ENCODE peak calls at places on chromosomes 16 and 17, in five cellular contexts. One of them, this sample, is unnamed. For H3K4me1, the result is how much of the 10 kb centered on the place peaks cover.

GRCh38 chr16:576197-576822 is 6.5 kb downstream of the PIGQ start:
- DNase-seq in spleen: no peak
- DNase-seq in left ventricle myocardium inferior: no peak
- DNase-seq in esophagus squamous epithelium: no peak
- DNase-seq in BE2C: no peak
- DNase-seq in this sample: no peak

GRCh38 chr16:53924311-53924860 is 220.4 kb downstream of the FTO start:
- DNase-seq in spleen: no peak
- DNase-seq in left ventricle myocardium inferior: no peak
- DNase-seq in esophagus squamous epithelium: no peak
- DNase-seq in BE2C: no peak
- DNase-seq in this sample: peak

GRCh38 chr17:71224824-71225575 is 895.8 kb upstream of the SOX9 start:
- DNase-seq in spleen: no peak
- DNase-seq in left ventricle myocardium inferior: no peak
- DNase-seq in esophagus squamous epithelium: no peak
- DNase-seq in BE2C: peak
- DNase-seq in this sample: peak

GRCh38 chr17:41008811-41009210 is at the start of gene KRTAP3-1:
- DNase-seq in spleen: no peak
- DNase-seq in left ventricle myocardium inferior: no peak
- DNase-seq in esophagus squamous epithelium: no peak
- DNase-seq in BE2C: no peak
- DNase-seq in this sample: no peak

GRCh38 chr17:77442976-77443742 is 302.4 kb downstream of the SEC14L1 start:
- DNase-seq in spleen: no peak
- DNase-seq in left ventricle myocardium inferior: no peak
- DNase-seq in esophagus squamous epithelium: no peak
- DNase-seq in BE2C: no peak
- DNase-seq in this sample: no peak

GRCh38 chr17:79937981-79938695 is 97.5 kb downstream of the TBC1D16 start:
- DNase-seq in spleen: no peak
- DNase-seq in left ventricle myocardium inferior: no peak
- DNase-seq in esophagus squamous epithelium: no peak
- DNase-seq in BE2C: no peak
- DNase-seq in this sample: no peak

GRCh38 chr17:81711814-81712467 is at the start of gene SLC25A10:
- DNase-seq in spleen: peak
- DNase-seq in left ventricle myocardium inferior: peak
- DNase-seq in esophagus squamous epithelium: no peak
- DNase-seq in BE2C: peak
- DNase-seq in this sample: peak

GRCh38 chr16:83393196-83393981 is 414.4 kb upstream of the HSBP1 start:
- DNase-seq in spleen: no peak
- DNase-seq in left ventricle myocardium inferior: no peak
- DNase-seq in esophagus squamous epithelium: no peak
- DNase-seq in BE2C: no peak
- DNase-seq in this sample: no peak

GRCh38 chr16:20504418-20504817 is 53.1 kb downstream of the ACSM2A start:
- DNase-seq in spleen: no peak
- DNase-seq in left ventricle myocardium inferior: no peak
- DNase-seq in esophagus squamous epithelium: no peak
- DNase-seq in BE2C: no peak
- DNase-seq in this sample: no peak

GRCh38 chr17:68807998-68808772 is 147.0 kb downstream of the ABCA8 start:
- DNase-seq in spleen: no peak
- DNase-seq in left ventricle myocardium inferior: no peak
- DNase-seq in esophagus squamous epithelium: no peak
- DNase-seq in BE2C: no peak
- DNase-seq in this sample: no peak

GRCh38 chr17:76840884-76841775 is 27.1 kb upstream of the MGAT5B start:
- DNase-seq in spleen: no peak
- DNase-seq in left ventricle myocardium inferior: no peak
- DNase-seq in esophagus squamous epithelium: no peak
- DNase-seq in BE2C: no peak
- DNase-seq in this sample: no peak

GRCh38 chr17:39096435-39097158 is 54.8 kb downstream of the PLXDC1 start:
- DNase-seq in spleen: no peak
- DNase-seq in left ventricle myocardium inferior: peak
- DNase-seq in esophagus squamous epithelium: no peak
- DNase-seq in BE2C: no peak
- DNase-seq in this sample: peak

GRCh38 chr17:39095309-39095686 is 56.1 kb downstream of the PLXDC1 start:
- DNase-seq in spleen: no peak
- DNase-seq in left ventricle myocardium inferior: no peak
- DNase-seq in esophagus squamous epithelium: no peak
- DNase-seq in BE2C: no peak
- DNase-seq in this sample: no peak

GRCh38 chr17:39092672-39093250 is 58.7 kb downstream of the PLXDC1 start:
- DNase-seq in spleen: no peak
- DNase-seq in left ventricle myocardium inferior: no peak
- DNase-seq in esophagus squamous epithelium: no peak
- DNase-seq in BE2C: no peak
- DNase-seq in this sample: no peak

GRCh38 chr17:39097159-39097519 is 54.3 kb downstream of the PLXDC1 start:
- DNase-seq in spleen: no peak
- DNase-seq in left ventricle myocardium inferior: no peak
- DNase-seq in esophagus squamous epithelium: no peak
- DNase-seq in BE2C: no peak
- DNase-seq in this sample: no peak

GRCh38 chr17:39094607-39095308 is 56.7 kb downstream of the PLXDC1 start:
- DNase-seq in spleen: no peak
- DNase-seq in left ventricle myocardium inferior: no peak
- DNase-seq in esophagus squamous epithelium: no peak
- DNase-seq in BE2C: no peak
- DNase-seq in this sample: no peak
- H3K4me1 ChIP-seq in spleen: half or more
- H3K4me1 ChIP-seq in left ventricle myocardium inferior: half or more
- H3K4me1 ChIP-seq in esophagus squamous epithelium: under half
- H3K4me1 ChIP-seq in BE2C: under half
- H3K4me1 ChIP-seq in this sample: under half

GRCh38 chr17:64685705-64686104 is 23.6 kb upstream of the SMURF2 start:
- DNase-seq in spleen: no peak
- DNase-seq in left ventricle myocardium inferior: no peak
- DNase-seq in esophagus squamous epithelium: no peak
- DNase-seq in BE2C: no peak
- DNase-seq in this sample: no peak

GRCh38 chr17:64682261-64683181 is 20.4 kb upstream of the SMURF2 start:
- DNase-seq in spleen: no peak
- DNase-seq in left ventricle myocardium inferior: no peak
- DNase-seq in esophagus squamous epithelium: no peak
- DNase-seq in BE2C: no peak
- DNase-seq in this sample: no peak

GRCh38 chr17:64676763-64677162 is 14.7 kb upstream of the SMURF2 start:
- DNase-seq in spleen: no peak
- DNase-seq in left ventricle myocardium inferior: no peak
- DNase-seq in esophagus squamous epithelium: no peak
- DNase-seq in BE2C: no peak
- DNase-seq in this sample: no peak

GRCh38 chr17:64683791-64684190 is 21.7 kb upstream of the SMURF2 start:
- DNase-seq in spleen: no peak
- DNase-seq in left ventricle myocardium inferior: no peak
- DNase-seq in esophagus squamous epithelium: no peak
- DNase-seq in BE2C: no peak
- DNase-seq in this sample: no peak

GRCh38 chr17:64679710-64680216 is 17.7 kb upstream of the SMURF2 start:
- DNase-seq in spleen: no peak
- DNase-seq in left ventricle myocardium inferior: no peak
- DNase-seq in esophagus squamous epithelium: no peak
- DNase-seq in BE2C: no peak
- DNase-seq in this sample: no peak
- H3K4me3 ChIP-seq in spleen: no peak
- H3K4me3 ChIP-seq in left ventricle myocardium inferior: no peak
- H3K4me3 ChIP-seq in esophagus squamous epithelium: no peak
- H3K4me3 ChIP-seq in BE2C: no peak
- H3K4me3 ChIP-seq in this sample: no peak

GRCh38 chr16:89183975-89184684 is 12.6 kb downstream of the CDH15 start:
- DNase-seq in spleen: no peak
- DNase-seq in left ventricle myocardium inferior: no peak
- DNase-seq in esophagus squamous epithelium: no peak
- DNase-seq in BE2C: no peak
- DNase-seq in this sample: no peak
- TF ChIP-seq CTCF in spleen: no peak
- TF ChIP-seq CTCF in left ventricle myocardium inferior: no peak
- TF ChIP-seq CTCF in esophagus squamous epithelium: no peak
- TF ChIP-seq CTCF in BE2C: no peak
- TF ChIP-seq CTCF in this sample: no peak

DNA sequence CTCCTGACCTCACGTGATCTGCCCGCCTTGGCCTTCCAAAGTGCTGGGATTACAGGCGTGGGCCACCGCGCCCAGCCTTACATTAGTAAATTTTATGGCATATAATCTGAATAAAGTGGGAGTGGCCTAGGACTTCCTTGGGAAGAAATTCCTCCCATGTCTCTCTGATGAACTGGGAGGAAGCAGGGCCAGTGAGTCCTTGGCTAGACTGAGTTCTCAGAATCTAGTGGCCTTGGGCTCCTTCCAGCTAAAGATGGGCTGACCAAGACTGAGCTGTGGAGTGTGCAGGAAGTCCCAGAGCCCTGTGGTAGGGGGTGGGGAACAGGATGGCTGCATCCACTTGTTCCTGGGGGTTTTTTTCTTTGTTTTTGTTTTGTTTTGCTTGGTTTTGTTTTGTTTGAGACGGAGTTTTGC is 10.0 kb upstream of the NAGLU start:
- DNase-seq in spleen: peak
- DNase-seq in left ventricle myocardium inferior: peak
- DNase-seq in esophagus squamous epithelium: no peak
- DNase-seq in BE2C: no peak
- DNase-seq in this sample: peak
- H3K4me1 ChIP-seq in spleen: under half
- H3K4me1 ChIP-seq in left ventricle myocardium inferior: half or more
- H3K4me1 ChIP-seq in esophagus squamous epithelium: under half
- H3K4me1 ChIP-seq in BE2C: under half
- H3K4me1 ChIP-seq in this sample: under half

GRCh38 chr17:2175294-2175628 is 120.4 kb downstream of the HIC1 start:
- DNase-seq in spleen: no peak
- DNase-seq in left ventricle myocardium inferior: no peak
- DNase-seq in esophagus squamous epithelium: no peak
- DNase-seq in BE2C: no peak
- DNase-seq in this sample: no peak
- H3K4me3 ChIP-seq in spleen: no peak
- H3K4me3 ChIP-seq in left ventricle myocardium inferior: peak
- H3K4me3 ChIP-seq in esophagus squamous epithelium: no peak
- H3K4me3 ChIP-seq in BE2C: no peak
- H3K4me3 ChIP-seq in this sample: no peak